ENCODE peak calls at places on chromosomes 4 and X, in four cellular contexts. One of them, this sample, is unnamed.

GRCh38 chrX:139596068-139596467 is 65.5 kb downstream of the F9 start:
- DNase-seq in dermis blood vessel endothelial cell: no peak
- DNase-seq in stimulated activated CD4-positive, alpha-beta T cell treated with anti-CD3 and anti-CD28 coated beads, Interleukin-12 subunit alpha, Interleukin-12 subunit beta, amount 100 ng/mL, for 48 hours: no peak
- DNase-seq in OCI-M1: no peak
- DNase-seq in this sample: no peak

GRCh38 chrX:26848511-26848910 is 614.6 kb downstream of the PPP4R3C start:
- DNase-seq in dermis blood vessel endothelial cell: peak; percentile 49
- DNase-seq in stimulated activated CD4-positive, alpha-beta T cell treated with anti-CD3 and anti-CD28 coated beads, Interleukin-12 subunit alpha, Interleukin-12 subunit beta, amount 100 ng/mL, for 48 hours: no peak
- DNase-seq in OCI-M1: no peak
- DNase-seq in this sample: no peak

GRCh38 chr4:188341428-188341827 is 202.2 kb downstream of the TRIML1 start:
- DNase-seq in dermis blood vessel endothelial cell: no peak
- DNase-seq in stimulated activated CD4-positive, alpha-beta T cell treated with anti-CD3 and anti-CD28 coated beads, Interleukin-12 subunit alpha, Interleukin-12 subunit beta, amount 100 ng/mL, for 48 hours: no peak
- DNase-seq in OCI-M1: no peak
- DNase-seq in this sample: no peak

GRCh38 chr4:122854444-122854843 is 27.8 kb downstream of the FGF2 start:
- DNase-seq in dermis blood vessel endothelial cell: no peak
- DNase-seq in stimulated activated CD4-positive, alpha-beta T cell treated with anti-CD3 and anti-CD28 coated beads, Interleukin-12 subunit alpha, Interleukin-12 subunit beta, amount 100 ng/mL, for 48 hours: no peak
- DNase-seq in OCI-M1: no peak
- DNase-seq in this sample: no peak

GRCh38 chr4:68463796-68464195 is 16.5 kb downstream of the TMPRSS11E start:
- DNase-seq in dermis blood vessel endothelial cell: no peak
- DNase-seq in stimulated activated CD4-positive, alpha-beta T cell treated with anti-CD3 and anti-CD28 coated beads, Interleukin-12 subunit alpha, Interleukin-12 subunit beta, amount 100 ng/mL, for 48 hours: no peak
- DNase-seq in OCI-M1: no peak
- DNase-seq in this sample: no peak

GRCh38 chr4:84582988-84583870 is at the start of gene CDS1:
- DNase-seq in dermis blood vessel endothelial cell: peak; percentile 15
- DNase-seq in stimulated activated CD4-positive, alpha-beta T cell treated with anti-CD3 and anti-CD28 coated beads, Interleukin-12 subunit alpha, Interleukin-12 subunit beta, amount 100 ng/mL, for 48 hours: no peak
- DNase-seq in OCI-M1: no peak
- DNase-seq in this sample: no peak

GRCh38 chr4:54568184-54568583 is 89.6 kb upstream of the KIT start:
- DNase-seq in dermis blood vessel endothelial cell: peak; percentile 10
- DNase-seq in stimulated activated CD4-positive, alpha-beta T cell treated with anti-CD3 and anti-CD28 coated beads, Interleukin-12 subunit alpha, Interleukin-12 subunit beta, amount 100 ng/mL, for 48 hours: no peak
- DNase-seq in OCI-M1: no peak
- DNase-seq in this sample: no peak

GRCh38 chrX:88886908-88887307 is 139.9 kb downstream of the CPXCR1 start:
- DNase-seq in dermis blood vessel endothelial cell: no peak
- DNase-seq in stimulated activated CD4-positive, alpha-beta T cell treated with anti-CD3 and anti-CD28 coated beads, Interleukin-12 subunit alpha, Interleukin-12 subunit beta, amount 100 ng/mL, for 48 hours: no peak
- DNase-seq in OCI-M1: no peak
- DNase-seq in this sample: no peak

GRCh38 chrX:150763810-150764209 is 70.6 kb downstream of the MTMR1 start:
- DNase-seq in dermis blood vessel endothelial cell: no peak
- DNase-seq in stimulated activated CD4-positive, alpha-beta T cell treated with anti-CD3 and anti-CD28 coated beads, Interleukin-12 subunit alpha, Interleukin-12 subunit beta, amount 100 ng/mL, for 48 hours: no peak
- DNase-seq in OCI-M1: no peak
- DNase-seq in this sample: no peak